ENCODE peak calls at places on chromosomes 1 and 21, in five cellular contexts. K is spleen, D is thoracic aorta, P is AG10803, O is brain microvascular endothelial cell. Q is an unnamed sample.

GRCh38 chr1:205672929-205673328 is 7.4 kb downstream of the SLC45A3 start:
- DNase-seq in P (no peak), D (no peak), O (no peak), K (no peak), Q (no peak)

GRCh38 chr1:2556277-2557145 is at the start of gene TNFRSF14:
- DNase-seq in O (peak; percentile 49), P (peak; percentile 39), K (peak; percentile 94), D (no peak), Q (no peak)

GRCh38 chr1:54887665-54888071 is 673 bp upstream of the DHCR24 start:
- DNase-seq in D (no peak), O (no peak), P (peak; percentile 49), K (no peak), Q (no peak)

GRCh38 chr21:44932366-44933181 is 7.3 kb upstream of the SLX9 start:
- DNase-seq in P (peak; percentile 46), D (no peak), O (no peak), K (peak; percentile 96), Q (no peak)

GRCh38 chr1:20059847-20060246 is 10.1 kb upstream of the PLA2G5 start:
- DNase-seq in P (no peak), O (no peak), D (no peak), K (no peak), Q (no peak)

GRCh38 chr1:99084562-99084961 is 79.9 kb upstream of the PLPPR5 start:
- DNase-seq in K (no peak), P (no peak), O (no peak), D (no peak), Q (no peak)

GRCh38 chr1:173445164-173445563 is 32.0 kb upstream of the PRDX6 start:
- DNase-seq in D (no peak), P (no peak), K (no peak), O (no peak), Q (no peak)

GRCh38 chr1:78996791-78997190 is 9.7 kb downstream of the ADGRL4 start:
- DNase-seq in D (no peak), K (no peak), P (no peak), O (no peak), Q (no peak)

GRCh38 chr1:205365945-205366463 is 9.3 kb upstream of the KLHDC8A start:
- DNase-seq in P (no peak), K (no peak), D (no peak), O (no peak), Q (no peak)

GRCh38 chr1:9018372-9018771 is 7.9 kb downstream of the SLC2A7 start:
- DNase-seq in K (no peak), P (no peak), O (peak; percentile 14), D (no peak), Q (no peak)

GRCh38 chr1:152870831-152871730 is 7.0 kb upstream of the SMCP start:
- DNase-seq in O (no peak), D (no peak), K (no peak), P (peak; percentile 41), Q (no peak)

GRCh38 chr1:211928993-211929637 is 98.6 kb upstream of the LPGAT1 start:
- DNase-seq in P (peak; percentile 29), O (no peak), D (no peak), K (no peak), Q (no peak)

GRCh38 chr1:177700856-177701255 is 269.0 kb downstream of the SEC16B start:
- DNase-seq in K (no peak), O (no peak), P (no peak), D (no peak), Q (no peak)

GRCh38 chr1:67214420-67215174 is 48.3 kb downstream of the IL23R start:
- DNase-seq in D (no peak), O (peak; percentile 40), K (no peak), P (peak; percentile 21), Q (no peak)

GRCh38 chr21:35084869-35085268 is 35.8 kb upstream of the RUNX1 start:
- DNase-seq in O (peak; percentile 76), D (no peak), P (peak; percentile 91), K (no peak), Q (peak; percentile 90)

GRCh38 chr1:111222308-111223125 is 5.0 kb upstream of the CHI3L2 start:
- DNase-seq in D (peak; percentile 33), K (peak; percentile 94), O (peak; percentile 16), P (peak; percentile 46), Q (no peak)

GRCh38 chr21:18840239-18840638 is 436.7 kb upstream of the TMPRSS15 start:
- DNase-seq in K (no peak), P (no peak), O (peak; percentile 50), D (no peak), Q (no peak)

GRCh38 chr1:209641216-209642181 is 10.7 kb downstream of the LAMB3 start:
- DNase-seq in D (no peak), O (no peak), K (no peak), P (peak; percentile 48), Q (no peak)

GRCh38 chr1:25881266-25881665 is 5.8 kb upstream of the PAQR7 start:
- DNase-seq in P (no peak), D (no peak), K (peak; percentile 71), O (no peak), Q (no peak)

GRCh38 chr1:69551476-69552324 is 16.0 kb upstream of the LRRC7 start:
- DNase-seq in P (no peak), D (no peak), K (no peak), O (no peak), Q (no peak)

GRCh38 chr1:143720087-143721023 is 251.4 kb downstream of the FAM72C start:
- DNase-seq in K (peak; percentile 87), O (no peak), P (no peak), D (no peak), Q (no peak)

GRCh38 chr1:10629091-10629815 is 154.5 kb downstream of the PEX14 start:
- DNase-seq in P (no peak), D (no peak), O (no peak), K (peak; percentile 61), Q (no peak)

GRCh38 chr1:51346086-51346942 is 16.0 kb upstream of the TTC39A start:
- DNase-seq in K (no peak), P (no peak), D (no peak), O (no peak), Q (no peak)

GRCh38 chr21:27372381-27372780 is 405.5 kb upstream of the ADAMTS5 start:
- DNase-seq in K (no peak), O (no peak), D (no peak), P (no peak), Q (no peak)

GRCh38 chr1:5850503-5850902 is 141.7 kb downstream of the NPHP4 start:
- DNase-seq in D (no peak), O (peak; percentile 3), K (no peak), P (no peak), Q (no peak)

GRCh38 chr1:172360511-172360910 is 60.0 kb upstream of the C1orf105 start:
- DNase-seq in P (no peak), K (no peak), D (no peak), O (no peak), Q (no peak)

GRCh38 chr1:1170215-1170890 is 3.3 kb upstream of the TTLL10 start:
- DNase-seq in P (no peak), K (no peak), D (no peak), O (no peak), Q (no peak)

GRCh38 chr1:59178339-59178744 is 118.6 kb upstream of the FGGY start:
- DNase-seq in K (no peak), P (peak; percentile 34), O (peak; percentile 75), D (no peak), Q (no peak)

GRCh38 chr1:246987083-246987690 is 20.7 kb downstream of the ZNF695 start:
- DNase-seq in O (no peak), D (no peak), K (no peak), P (no peak), Q (no peak)

GRCh38 chr1:246988316-246988715 is 19.5 kb downstream of the ZNF695 start:
- DNase-seq in O (no peak), K (no peak), P (no peak), D (no peak), Q (no peak)

GRCh38 chr1:246989901-246990300 is 18.0 kb downstream of the ZNF695 start:
- DNase-seq in P (no peak), O (no peak), D (no peak), K (no peak), Q (no peak)
- H3K4me3 ChIP-seq in P (no peak overlapping the region), O (no peak overlapping the region), D (no peak overlapping the region), K (no peak overlapping the region), Q (no peak overlapping the region)

DNA sequence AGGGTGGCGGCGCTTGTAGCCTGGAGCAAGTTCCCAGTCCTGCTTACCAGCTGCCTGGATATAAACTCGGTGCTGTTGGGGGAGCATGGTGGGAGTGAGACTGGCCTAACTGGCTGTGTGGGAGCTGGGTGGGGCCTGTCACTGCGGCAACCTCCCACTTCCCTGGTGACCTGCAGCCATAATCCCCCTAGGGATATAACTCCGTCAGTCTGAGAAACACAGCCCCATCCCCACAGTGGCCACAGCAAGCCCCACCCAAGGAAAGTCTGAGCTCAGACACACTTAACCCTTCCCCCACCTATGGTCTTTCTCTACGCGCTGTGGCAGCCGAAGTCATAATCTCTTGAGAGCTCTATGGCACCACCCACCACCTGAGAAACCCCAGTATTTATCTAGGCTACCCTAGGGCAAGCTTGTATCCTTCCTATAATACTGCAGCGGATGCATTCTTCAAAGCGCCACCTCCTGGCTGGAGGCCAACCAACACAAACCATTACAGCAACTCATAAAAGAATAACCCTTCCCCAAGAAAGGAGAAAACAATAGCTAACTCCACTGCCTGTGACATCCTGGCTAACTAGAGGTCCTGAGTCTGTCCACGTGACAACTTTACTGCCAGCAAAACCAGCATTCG is 57.4 kb downstream of the ZNF648 start:
- DNase-seq in P (no peak), D (no peak), K (no peak), O (no peak), Q (no peak)
- TF ChIP-seq CTCF in P (no peak), D (no peak), K (no peak), O (no peak), Q (no peak)

DNA sequence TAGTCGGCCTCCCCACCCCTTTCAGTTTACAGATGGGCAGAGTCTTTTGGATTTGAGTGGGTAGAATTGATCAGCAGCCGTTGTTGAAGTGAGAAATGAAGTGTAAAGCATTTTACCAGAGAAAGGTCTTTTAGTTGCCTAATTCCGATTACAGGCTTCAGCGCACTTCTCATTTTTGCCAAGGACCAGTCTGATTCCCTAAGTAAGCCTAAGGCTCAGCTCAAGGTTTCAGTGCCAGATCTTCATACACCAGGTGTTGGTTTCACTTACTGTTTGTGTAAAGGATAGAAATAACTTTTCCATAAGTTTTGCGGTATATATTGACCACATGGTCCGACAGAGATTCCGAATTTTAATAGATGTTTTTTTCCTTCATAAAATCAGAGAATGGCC is 83.9 kb upstream of the BMP8A start:
- DNase-seq in O (no peak), P (no peak), K (no peak), D (no peak), Q (no peak)
- H3K4me3 ChIP-seq in O (no peak overlapping the region), P (no peak overlapping the region), K (peak overlapping the region; percentile 72), D (peak overlapping the region; percentile 92), Q (no peak overlapping the region)

DNA sequence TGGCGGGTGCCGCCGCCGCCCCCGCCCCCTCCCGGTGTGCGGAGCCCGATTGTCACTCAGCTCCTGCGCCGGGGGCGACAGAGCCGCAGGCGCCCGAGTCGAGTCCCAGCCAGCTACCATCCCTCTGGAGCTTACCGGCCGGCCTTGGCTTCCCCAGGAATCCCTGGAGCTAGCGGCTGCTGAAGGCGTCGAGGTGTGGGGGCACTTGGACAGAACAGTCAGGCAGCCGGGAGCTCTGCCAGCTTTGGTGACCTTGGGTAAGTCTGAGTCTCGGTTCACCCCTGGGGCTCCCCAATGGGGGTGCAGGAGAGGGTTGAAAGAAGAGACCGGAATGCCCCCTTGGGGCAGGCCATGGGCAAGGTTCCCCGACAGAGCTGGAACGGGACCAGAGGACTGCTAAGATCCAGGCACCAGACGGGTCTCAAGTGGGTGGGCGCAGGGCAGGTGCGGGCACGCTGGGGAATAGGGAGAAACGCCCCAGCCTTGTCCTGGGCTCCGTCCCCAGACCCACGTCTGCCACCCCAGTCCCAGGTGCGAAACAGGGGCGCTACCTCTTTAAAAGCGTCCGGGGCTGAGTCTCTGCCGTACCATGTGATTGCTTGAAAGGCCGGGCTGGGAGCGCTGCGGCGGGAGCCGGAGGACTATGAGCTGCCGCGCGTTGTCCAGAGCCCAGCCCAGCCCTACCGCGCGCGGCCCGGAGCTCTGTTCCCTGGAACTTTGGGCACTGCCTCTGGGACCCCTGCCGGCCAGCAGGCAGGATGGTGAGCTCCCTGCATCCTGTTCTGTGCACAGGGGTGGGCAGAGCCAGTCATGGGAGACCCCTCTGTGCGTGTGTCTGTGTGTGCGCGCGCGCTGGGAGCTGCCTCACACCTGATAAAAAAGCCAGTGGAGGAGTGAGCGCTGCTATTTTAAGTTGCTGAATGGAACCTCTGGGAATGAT is at the start of gene ADORA1:
- DNase-seq in O (peak; percentile 12), D (no peak), K (peak; percentile 76), P (peak; percentile 53), Q (no peak)
- TF ChIP-seq CTCF in O (peak; percentile 11), D (peak; percentile 15), K (no peak), P (peak; percentile 16), Q (peak; percentile 14)

Q was measured in AG04449.